ENCODE peak calls at places on chromosomes 2 and 18, in five cellular contexts. U is neural progenitor cell, Q is AG09309, G is fibroblast of villous mesenchyme, D is left lung. T is an unnamed sample.

GRCh38 chr2:140586379-140586778 is 1544.4 kb downstream of the LRP1B start:
- DNase-seq in U (peak), Q (no peak), G (no peak), D (no peak), T (no peak)

GRCh38 chr2:228658998-228659397 is 477.5 kb upstream of the SPHKAP start:
- DNase-seq in Q (peak), D (no peak), U (no peak), G (peak), T (no peak)

GRCh38 chr18:55588001-55588875 is at the start of gene TCF4:
- DNase-seq in G (peak), Q (no peak), U (peak), D (peak), T (no peak)

GRCh38 chr18:71336811-71337210 is 1048.0 kb downstream of the SOCS6 start:
- DNase-seq in G (no peak), U (no peak), D (no peak), Q (no peak), T (no peak)

GRCh38 chr18:36309436-36310391 is 12.2 kb downstream of the FHOD3 start:
- DNase-seq in G (peak), D (no peak), Q (peak), U (no peak), T (peak)

GRCh38 chr2:37890893-37891495 is 34.1 kb upstream of the RMDN2 start:
- DNase-seq in D (peak), Q (no peak), U (peak), G (peak), T (no peak)

GRCh38 chr2:46876741-46877384 is 38.7 kb downstream of the MCFD2 start:
- DNase-seq in U (peak), D (no peak), Q (peak), G (peak), T (no peak)

GRCh38 chr18:37639846-37640245 is 74.2 kb upstream of the CELF4 start:
- DNase-seq in G (no peak), U (no peak), Q (no peak), D (no peak), T (no peak)

DNA sequence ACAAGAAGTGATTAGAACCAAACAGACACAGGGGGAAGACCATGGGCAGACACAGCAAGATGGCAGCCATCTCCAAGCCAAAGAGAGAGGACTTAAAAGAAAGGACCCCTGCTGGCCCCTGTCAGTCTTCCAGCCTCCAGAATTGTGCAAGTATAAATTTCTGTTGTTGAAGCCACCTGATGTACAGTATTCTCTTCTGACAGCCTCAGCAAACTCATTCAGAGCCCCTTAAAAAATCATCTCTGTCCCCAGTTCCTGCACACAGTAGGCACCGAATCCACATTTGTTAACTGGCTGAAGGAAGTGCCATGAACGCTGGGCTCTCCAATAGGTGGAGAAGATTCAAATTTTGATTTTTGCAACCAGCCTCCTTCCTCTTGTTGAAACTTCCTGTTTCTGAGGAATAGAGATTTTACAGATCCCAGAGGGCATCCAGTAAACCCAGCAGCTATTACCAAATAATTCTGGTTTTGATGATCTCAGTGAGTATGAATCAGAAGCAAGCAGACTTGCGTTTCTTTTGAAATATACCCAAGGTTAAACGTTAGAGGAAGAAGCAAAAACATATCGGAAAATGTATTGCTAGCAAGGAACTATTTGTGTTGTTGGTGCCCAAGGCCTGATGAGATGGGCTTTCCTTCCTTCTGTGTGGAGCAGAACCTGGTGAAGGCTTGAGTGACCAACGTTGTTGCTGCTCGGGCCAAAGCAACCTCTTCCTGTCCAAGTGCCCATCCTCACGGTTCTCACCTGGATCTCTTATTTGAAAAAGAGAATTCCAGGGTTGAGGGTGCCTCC is 47.7 kb upstream of the PLB1 start:
- DNase-seq in G (peak), U (no peak), Q (peak), D (no peak), T (no peak)
- TF ChIP-seq CTCF in G (no peak), U (no peak), Q (no peak), D (no peak), T (no peak)

DNA sequence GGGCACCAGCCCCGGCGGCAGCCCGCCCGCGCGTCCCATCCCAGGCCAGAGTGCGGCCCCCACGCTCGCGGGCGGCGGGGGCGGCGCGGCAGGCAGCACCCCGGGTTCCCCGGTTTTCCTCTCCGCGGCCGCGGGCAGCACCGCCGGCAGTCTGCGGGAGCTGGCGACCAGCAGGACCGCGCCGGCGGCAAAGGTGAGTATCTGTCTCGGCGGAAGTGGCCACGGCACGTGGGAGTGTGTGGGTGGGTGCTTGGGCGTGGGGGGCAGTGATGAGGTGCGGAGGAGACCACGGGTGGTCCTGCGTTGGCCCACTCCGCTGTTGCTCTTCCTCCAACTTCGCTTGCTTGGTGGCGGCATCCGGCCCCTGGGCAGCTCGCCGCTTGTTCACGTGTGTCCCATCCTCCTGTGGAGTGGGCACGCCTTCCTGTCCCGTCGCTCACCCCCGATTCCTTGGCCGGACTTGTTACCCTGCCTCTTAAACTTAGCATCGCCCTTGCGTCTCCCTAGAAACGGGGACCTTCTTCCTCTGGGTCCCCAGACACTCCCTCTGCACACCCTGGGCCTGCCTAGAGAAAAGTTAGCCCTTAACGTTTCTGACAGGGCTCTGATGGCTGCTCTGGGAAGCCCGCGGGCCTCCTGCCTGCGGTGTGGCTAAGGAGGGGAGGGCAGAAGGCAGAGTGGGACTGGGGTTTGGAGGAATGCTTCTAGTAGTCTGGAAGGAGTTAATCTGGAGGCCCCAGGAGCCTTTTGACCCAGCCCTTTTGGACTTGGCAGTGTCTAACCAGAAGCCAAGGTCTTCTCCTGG is 1.1 kb downstream of the SH3RF3 start:
- DNase-seq in U (peak), D (peak), Q (no peak), G (peak), T (no peak)
- H3K4me3 ChIP-seq in U (peak), D (peak), Q (peak), G (peak), T (peak)

GRCh38 chr2:223993634-223994232 is 36.5 kb downstream of the MRPL44 start:
- DNase-seq in U (peak), D (no peak), G (peak), Q (peak), T (peak)

GRCh38 chr2:223989860-223990237 is 32.6 kb downstream of the MRPL44 start:
- DNase-seq in U (peak), D (no peak), Q (no peak), G (no peak), T (no peak)

GRCh38 chr2:223991611-223992010 is 34.3 kb downstream of the MRPL44 start:
- DNase-seq in D (no peak), G (no peak), Q (no peak), U (no peak), T (no peak)

GRCh38 chr2:223994562-223995162 is 37.4 kb downstream of the MRPL44 start:
- DNase-seq in U (no peak), G (no peak), D (no peak), Q (no peak), T (no peak)

DNA sequence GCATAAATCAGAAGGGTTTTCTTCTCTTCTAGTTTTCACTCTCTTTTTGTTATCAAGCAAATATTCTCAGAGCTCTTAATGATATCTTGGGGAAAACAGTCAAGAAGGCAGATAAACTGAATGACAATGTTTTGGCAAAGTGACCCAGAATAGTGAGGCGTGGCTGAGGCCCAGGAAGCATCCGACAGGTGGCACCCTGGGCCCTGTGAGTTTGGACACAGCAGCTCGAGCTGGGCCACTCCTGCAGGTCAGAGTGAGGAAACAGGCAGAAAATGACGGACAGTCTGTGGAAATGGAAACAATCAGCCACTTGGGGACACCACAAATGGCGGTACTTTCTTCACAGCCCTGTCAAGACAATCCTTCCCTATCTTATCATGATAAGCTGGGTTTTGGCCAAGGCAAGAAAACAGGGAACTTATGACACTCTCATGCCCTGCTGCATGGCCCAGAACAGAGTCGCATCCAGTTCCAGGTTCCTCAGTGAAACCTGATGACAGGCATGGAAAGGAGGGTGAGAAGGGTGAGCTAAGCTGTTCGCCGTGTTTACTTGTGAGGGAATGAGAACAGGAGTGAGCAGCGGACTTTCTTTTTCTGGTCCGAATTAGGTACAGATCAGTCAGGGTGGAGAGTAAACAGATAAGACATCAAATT is 32.1 kb downstream of the MRPL44 start:
- DNase-seq in Q (no peak), U (peak), D (no peak), G (no peak), T (no peak)
- TF ChIP-seq CTCF in Q (no peak), U (peak), D (no peak), G (no peak), T (no peak)

GRCh38 chr2:152715112-152715511 is 2.1 kb downstream of the PRPF40A start:
- DNase-seq in G (no peak), U (no peak), Q (no peak), D (no peak), T (no peak)

GRCh38 chr2:152716805-152717241 is 438 bp downstream of the PRPF40A start:
- DNase-seq in G (no peak), Q (no peak), D (peak), U (peak), T (no peak)

GRCh38 chr2:152718047-152718908 is at the start of gene ARL6IP6:
- DNase-seq in D (peak), U (peak), Q (peak), G (peak), T (peak)

GRCh38 chr2:152717242-152718046 is at the start of gene PRPF40A:
- DNase-seq in D (peak), G (peak), U (peak), Q (peak), T (peak)

DNA sequence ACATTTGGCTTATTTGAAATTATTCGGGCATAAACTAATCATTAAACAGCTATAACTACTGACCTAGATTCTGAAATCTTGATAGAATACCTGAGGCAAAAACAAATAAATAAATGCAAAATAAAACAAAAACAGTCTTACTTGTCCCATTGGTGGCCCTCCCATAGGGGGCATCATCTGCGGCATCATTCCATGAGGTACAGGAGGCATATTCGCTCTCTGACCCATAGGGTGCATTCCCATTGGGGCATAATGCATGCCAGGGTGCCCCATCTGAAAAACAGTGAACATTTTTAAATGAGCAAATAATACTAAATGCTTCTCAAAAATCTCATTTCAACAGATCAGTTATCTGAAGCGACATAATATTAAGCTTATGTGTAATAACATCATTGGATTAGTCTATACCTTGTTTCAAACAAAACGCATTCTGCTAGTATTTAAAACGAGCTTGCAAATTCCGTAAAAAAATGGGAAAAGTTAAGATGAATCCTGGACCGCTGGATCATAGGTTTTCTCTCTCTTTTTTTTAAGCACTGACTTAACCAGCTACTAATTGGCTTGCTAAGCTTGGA is 1.3 kb downstream of the PRPF40A start:
- DNase-seq in U (peak), Q (no peak), D (no peak), G (no peak), T (no peak)
- H3K4me3 ChIP-seq in U (peak), Q (peak), D (peak), G (peak), T (peak)

GRCh38 chr2:99605036-99605435 is 115.2 kb upstream of the REV1 start:
- DNase-seq in Q (no peak), U (no peak), D (no peak), G (peak), T (no peak)
- TF ChIP-seq CTCF in Q (no peak), U (no peak), D (no peak), G (no peak), T (no peak)

DNA sequence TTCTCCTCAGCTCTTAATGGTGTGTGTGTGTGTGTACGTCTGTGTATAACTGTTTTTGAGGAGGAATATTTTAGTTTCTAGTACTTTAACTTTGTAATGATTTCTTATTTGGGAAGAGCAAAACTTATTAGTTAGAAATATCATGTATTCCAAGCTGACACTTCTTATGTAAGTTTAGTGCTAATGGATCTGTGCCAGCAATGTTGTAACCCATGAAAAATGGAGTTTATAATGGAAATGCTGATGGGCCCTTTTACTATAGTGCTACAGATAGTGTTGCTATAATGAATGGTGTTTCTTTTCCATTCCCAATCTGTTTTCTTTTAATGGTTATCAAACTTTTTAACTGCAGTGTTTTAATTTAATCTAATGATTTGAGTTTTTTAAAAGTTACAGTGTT is 49.8 kb upstream of the OTX1 start:
- DNase-seq in Q (peak), G (peak), D (no peak), U (no peak), T (no peak)
- H3K4me3 ChIP-seq in Q (no peak), G (no peak), D (no peak), U (no peak), T (no peak)

GRCh38 chr2:151156943-151157705 is 104.5 kb downstream of the RBM43 start:
- DNase-seq in D (no peak), U (no peak), G (peak), Q (no peak), T (no peak)
- TF ChIP-seq CTCF in D (no peak), U (no peak), G (no peak), Q (no peak), T (no peak)

DNA sequence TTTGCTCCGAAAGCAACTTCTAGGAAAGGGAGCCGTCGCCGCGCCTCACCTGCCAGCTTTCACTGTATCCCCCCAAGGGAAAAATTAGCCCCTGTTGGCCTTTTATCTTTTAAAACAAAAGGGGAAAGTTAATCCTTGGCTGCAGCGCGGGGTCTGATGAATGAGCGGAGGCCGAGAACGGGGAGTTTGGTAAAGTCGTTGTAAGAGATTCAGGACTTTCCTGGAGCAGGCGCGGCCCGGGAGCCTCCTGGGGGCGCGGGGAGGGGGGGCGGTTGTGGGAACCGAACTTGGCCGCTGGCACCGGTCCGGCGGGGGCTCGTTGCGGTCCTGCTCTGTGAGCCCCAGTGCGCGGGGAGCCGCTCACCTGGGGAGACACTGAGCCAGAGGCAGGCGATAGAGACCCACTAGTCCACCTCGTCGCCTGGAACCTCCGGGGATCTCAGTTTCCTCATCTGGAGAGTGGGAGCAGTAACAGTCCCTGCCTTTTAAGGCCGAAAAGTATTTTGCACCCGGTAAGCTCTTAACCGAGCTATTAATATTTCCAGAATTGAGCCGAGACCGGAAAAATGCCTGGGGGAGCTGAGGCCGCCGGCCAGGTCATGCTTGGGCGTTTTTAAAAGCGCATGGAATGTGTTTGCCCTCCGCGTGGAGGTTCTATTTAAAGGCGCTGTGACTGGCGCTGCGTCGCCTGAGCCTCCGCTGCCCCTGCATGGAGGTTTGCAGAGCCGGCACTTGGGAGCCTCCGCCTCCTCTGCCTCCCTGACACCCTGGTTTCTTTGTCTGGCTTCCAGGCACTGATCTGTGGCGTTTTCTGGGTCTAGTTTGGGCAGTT is 1.1 kb downstream of the EFHD1 start:
- DNase-seq in G (no peak), Q (no peak), D (peak), U (peak), T (no peak)
- H3K4me3 ChIP-seq in G (peak), Q (peak), D (peak), U (peak), T (peak)

GRCh38 chr18:77478619-77479018 is 229.0 kb downstream of the GALR1 start:
- DNase-seq in Q (no peak), U (no peak), D (no peak), G (no peak), T (no peak)
- TF ChIP-seq CTCF in Q (no peak), U (peak), D (no peak), G (no peak), T (no peak)

GRCh38 chr2:231672617-231673347 is 35.5 kb upstream of the PTMA start:
- DNase-seq in U (peak), D (no peak), G (peak), Q (no peak), T (no peak)
- H3K4me3 ChIP-seq in U (peak), D (peak), G (peak), Q (no peak), T (no peak)